ENCODE peak calls at places on chromosomes 4 and X, in seven cellular contexts. S is activated T-helper 1 cell treated with anti-CD3 and anti-CD28 coated beads, Interleukin-12 subunit alpha, Interleukin-12 subunit beta, Interleukin-2, Interleukin-4 antibody, amounts not matched to agents 30 ng/mL and 10 ng/mL and 1 ng/mL, durations not matched to agents 14 hours and 24 hours and 36 hours; U is bronchial epithelial cell; X is memory B cell; E is endothelial cell; W is astrocyte of the cerebellum; Q is MM.1S. I is an unnamed sample.
A peak's percentile ranks its signal among the peaks of the same experiment; 100 is the strongest.

GRCh38 chr4:42344260-42344659 is 53.0 kb upstream of the SHISA3 start:
- DNase-seq in S (no peak), U (no peak), X (no peak), E (no peak), W (no peak), Q (no peak), I (no peak)

GRCh38 chrX:40158036-40158706 is 60.4 kb upstream of the BCOR start:
- DNase-seq in S (no peak), U (no peak), X (no peak), E (peak; percentile 44), W (no peak), Q (no peak), I (no peak)

GRCh38 chrX:136909119-136909705 is 28.7 kb upstream of the RBMX start:
- DNase-seq in S (peak; percentile 61), U (peak; percentile 49), X (peak; percentile 65), E (peak; percentile 73), W (no peak), Q (peak; percentile 72), I (peak; percentile 59)

GRCh38 chr4:2798399-2799301 is 5.8 kb downstream of the SH3BP2 start:
- DNase-seq in S (peak; percentile 45), U (peak; percentile 15), X (no peak), E (peak; percentile 60), W (no peak), Q (no peak), I (no peak)

GRCh38 chrX:15644560-15644872 is 20.1 kb downstream of the CLTRN start:
- DNase-seq in S (no peak), U (no peak), X (no peak), E (no peak), W (no peak), Q (no peak), I (no peak)

GRCh38 chr4:69759189-69759604 is 1.2 kb downstream of the SULT1B1 start:
- DNase-seq in S (no peak), U (peak; percentile 30), X (no peak), E (no peak), W (no peak), Q (no peak), I (no peak)

GRCh38 chrX:152637649-152638442 is at the start of gene GABRQ:
- DNase-seq in S (no peak), U (peak; percentile 7), X (no peak), E (peak; percentile 69), W (peak; percentile 4), Q (peak; percentile 67), I (no peak)

GRCh38 chr4:153022233-153022632 is 86.1 kb downstream of the FHDC1 start:
- DNase-seq in S (no peak), U (peak; percentile 21), X (no peak), E (no peak), W (no peak), Q (no peak), I (no peak)

GRCh38 chr4:8532245-8532781 is 47.9 kb upstream of the GPR78 start:
- DNase-seq in S (no peak), U (peak; percentile 30), X (no peak), E (no peak), W (no peak), Q (no peak), I (no peak)

GRCh38 chrX:120309873-120310730 is 1.2 kb downstream of the TMEM255A start:
- DNase-seq in S (no peak), U (no peak), X (no peak), E (peak; percentile 12), W (no peak), Q (peak; percentile 13), I (peak; percentile 33)

GRCh38 chr4:150583287-150584197 is 1.6 kb downstream of the MAB21L2 start:
- DNase-seq in S (no peak), U (no peak), X (no peak), E (peak; percentile 53), W (no peak), Q (no peak), I (no peak)

GRCh38 chrX:148441387-148441786 is 59.0 kb upstream of the AFF2 start:
- DNase-seq in S (no peak), U (no peak), X (no peak), E (no peak), W (no peak), Q (no peak), I (no peak)

GRCh38 chr4:184118516-184118915 is 99.2 kb downstream of the ENPP6 start:
- DNase-seq in S (no peak), U (no peak), X (no peak), E (no peak), W (no peak), Q (no peak), I (no peak)

GRCh38 chr4:40848251-40848650 is 98.5 kb downstream of the NSUN7 start:
- DNase-seq in S (no peak), U (no peak), X (no peak), E (no peak), W (no peak), Q (no peak), I (no peak)

GRCh38 chr4:63080929-63081328 is 1328.3 kb downstream of the TECRL start:
- DNase-seq in S (no peak), U (no peak), X (no peak), E (no peak), W (no peak), Q (no peak), I (no peak)

GRCh38 chrX:117768861-117769604 is 347.6 kb downstream of the KLHL13 start:
- DNase-seq in S (no peak), U (no peak), X (no peak), E (no peak), W (no peak), Q (no peak), I (no peak)

GRCh38 chrX:74343970-74344622 is 40.1 kb downstream of the ZCCHC13 start:
- DNase-seq in S (peak; percentile 21), U (peak; percentile 91), X (peak; percentile 28), E (peak; percentile 58), W (peak; percentile 86), Q (peak; percentile 68), I (peak; percentile 72)

GRCh38 chr4:31539279-31540074 is 819.3 kb downstream of the PCDH7 start:
- DNase-seq in S (no peak), U (no peak), X (no peak), E (no peak), W (peak; percentile 50), Q (no peak), I (no peak)

GRCh38 chr4:182929296-182929695 is 12.1 kb upstream of the DCTD start:
- DNase-seq in S (no peak), U (peak; percentile 36), X (no peak), E (no peak), W (peak; percentile 43), Q (no peak), I (peak; percentile 42)

GRCh38 chr4:11480683-11481082 is 52.0 kb upstream of the HS3ST1 start:
- DNase-seq in S (no peak), U (peak; percentile 59), X (no peak), E (no peak), W (no peak), Q (peak; percentile 65), I (no peak)

GRCh38 chr4:88335092-88335665 is 43.5 kb upstream of the HERC6 start:
- DNase-seq in S (no peak), U (no peak), X (no peak), E (no peak), W (no peak), Q (no peak), I (no peak)

GRCh38 chr4:4659871-4660651 is 118.2 kb upstream of the STX18 start:
- DNase-seq in S (no peak), U (peak; percentile 83), X (no peak), E (no peak), W (peak; percentile 97), Q (no peak), I (peak; percentile 79)

GRCh38 chrX:41178201-41178600 is 93.0 kb downstream of the USP9X start:
- DNase-seq in S (no peak), U (peak; percentile 52), X (no peak), E (no peak), W (no peak), Q (peak; percentile 40), I (no peak)

GRCh38 chrX:70087857-70088256 is 25.6 kb downstream of the OTUD6A start:
- DNase-seq in S (no peak), U (peak; percentile 32), X (no peak), E (no peak), W (no peak), Q (no peak), I (no peak)

GRCh38 chrX:134886201-134886600 is 104.6 kb upstream of the SMIM10 start:
- DNase-seq in S (no peak), U (peak; percentile 86), X (no peak), E (no peak), W (no peak), Q (no peak), I (peak; percentile 85)

GRCh38 chr4:54550415-54551171 is 107.2 kb upstream of the KIT start:
- DNase-seq in S (no peak), U (peak; percentile 8), X (no peak), E (peak; percentile 30), W (no peak), Q (no peak), I (no peak)